ENCODE peak calls at places on chromosome 22, in eight cellular contexts. S is GM23248, T is colonic mucosa, E is OCI-LY7, Y is mesendoderm, D is IMR-90, W is PC-9, O is RWPE1. L is an unnamed sample.

GRCh38 chr22:23283591-23284503 is 103.5 kb downstream of the BCR start:
- DNase-seq in S (no peak), T (no peak), E (no peak), Y (no peak), D (no peak), W (no peak), O (no peak), L (no peak)

GRCh38 chr22:23113067-23113846 is 28.5 kb downstream of the RSPH14 start:
- DNase-seq in S (no peak), T (no peak), E (peak; percentile 84), Y (no peak), D (peak; percentile 54), W (no peak), O (no peak), L (peak; percentile 18)

GRCh38 chr22:17145021-17145680 is 13.9 kb downstream of the HDHD5 start:
- DNase-seq in S (no peak), T (no peak), E (no peak), Y (no peak), D (no peak), W (no peak), O (no peak), L (no peak)

GRCh38 chr22:37484115-37485005 is 1.8 kb downstream of the MFNG start:
- DNase-seq in S (no peak), T (peak; percentile 72), E (peak; percentile 93), Y (no peak), D (no peak), W (no peak), O (no peak), L (peak; percentile 63)

GRCh38 chr22:36512333-36512732 is 5.5 kb upstream of the FOXRED2 start:
- DNase-seq in S (no peak), T (no peak), E (no peak), Y (no peak), D (no peak), W (no peak), O (no peak), L (no peak)

GRCh38 chr22:22731374-22731676 is 86.9 kb downstream of the GGTLC2 start:
- DNase-seq in S (no peak), T (no peak), E (no peak), Y (no peak), D (no peak), W (no peak), O (no peak), L (no peak)

GRCh38 chr22:36385491-36386350 is 2.0 kb downstream of the MYH9 start:
- DNase-seq in S (peak; percentile 81), T (peak; percentile 58), E (peak; percentile 67), Y (peak; percentile 83), D (no peak), W (peak; percentile 91), O (peak; percentile 82), L (no peak)

GRCh38 chr22:37804502-37804885 is 3.2 kb upstream of the GCAT start:
- DNase-seq in S (peak; percentile 42), T (peak; percentile 36), E (no peak), Y (no peak), D (no peak), W (no peak), O (no peak), L (no peak)

GRCh38 chr22:24474221-24474620 is 20.9 kb upstream of the UPB1 start:
- DNase-seq in S (peak; percentile 92), T (no peak), E (no peak), Y (peak; percentile 87), D (peak; percentile 92), W (peak; percentile 33), O (peak; percentile 46), L (no peak)

GRCh38 chr22:27314276-27314807 is 487.2 kb downstream of the MN1 start:
- DNase-seq in S (no peak), T (peak; percentile 63), E (no peak), Y (no peak), D (no peak), W (no peak), O (no peak), L (no peak)

GRCh38 chr22:49947296-49947622 is 13.3 kb upstream of the PIM3 start:
- DNase-seq in S (no peak), T (no peak), E (no peak), Y (no peak), D (no peak), W (no peak), O (no peak), L (no peak)
- H3K27ac ChIP-seq in S (no peak overlapping the region), T (peak overlapping the region; percentile 99), E (no peak overlapping the region), Y (no peak overlapping the region), D (no peak overlapping the region), W (no peak overlapping the region), O (peak overlapping the region; percentile 92), L (no peak overlapping the region)

DNA sequence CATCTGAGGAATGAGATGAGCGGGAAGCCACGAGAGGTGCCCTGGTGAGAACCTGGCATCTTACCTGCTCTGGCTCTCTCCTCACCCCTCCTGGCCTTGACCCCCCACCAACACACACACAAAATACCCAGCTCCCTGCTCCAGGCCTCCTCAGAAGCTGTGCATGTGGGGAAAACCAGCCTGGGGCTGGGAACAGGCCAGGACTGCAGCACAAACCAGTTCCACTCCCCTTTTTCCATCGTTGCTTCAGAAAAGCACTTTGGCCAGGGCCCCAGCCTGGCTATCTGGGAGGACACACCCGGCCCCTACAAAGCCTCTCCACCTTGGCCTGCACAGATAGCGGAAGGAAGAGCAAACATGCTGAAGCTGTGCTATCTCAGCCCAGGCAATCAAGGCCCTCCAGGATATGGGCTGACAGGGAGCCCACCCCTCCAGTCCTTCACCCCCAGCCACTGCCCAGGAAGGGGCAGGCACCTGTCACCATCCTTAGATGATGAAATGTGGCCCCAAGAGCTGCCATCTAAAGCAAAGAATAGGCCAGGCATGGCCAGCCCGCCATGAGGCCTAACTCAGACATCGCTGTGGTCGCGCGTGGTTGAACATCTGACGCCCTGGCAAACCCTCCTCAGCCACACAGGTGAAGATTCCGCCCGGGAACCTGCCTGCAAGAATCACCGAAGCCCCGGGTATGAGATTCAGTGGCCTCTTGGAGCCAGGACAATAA is 35.4 kb downstream of the PISD start:
- DNase-seq in S (peak; percentile 32), T (no peak), E (peak; percentile 24), Y (no peak), D (no peak), W (no peak), O (no peak), L (no peak)
- H3K27ac ChIP-seq in S (no peak overlapping the region), T (no peak overlapping the region), E (peak overlapping the region; percentile 31), Y (no peak overlapping the region), D (no peak overlapping the region), W (no peak overlapping the region), O (peak overlapping the region; percentile 59), L (peak overlapping the region; percentile 9)

DNA sequence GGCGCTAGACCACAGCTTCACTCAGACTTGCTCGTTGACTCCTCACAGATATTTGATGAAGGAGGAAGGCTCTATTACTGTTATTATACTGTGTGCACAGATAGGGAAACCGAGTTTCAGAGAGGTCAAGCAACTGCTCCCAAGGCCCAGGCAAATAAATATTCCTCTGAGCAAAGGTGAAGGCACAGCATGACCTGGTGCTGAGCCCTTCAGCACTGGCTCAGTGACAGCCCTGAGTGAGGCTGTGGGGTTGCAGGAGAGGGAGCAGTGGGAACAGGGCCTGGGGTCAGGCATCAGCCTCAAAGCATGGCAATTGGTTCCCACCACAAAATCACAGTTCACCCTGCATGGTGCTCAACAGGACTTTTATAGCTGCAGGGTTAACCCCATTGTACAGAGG is 7.1 kb downstream of the POLR3H start:
- DNase-seq in S (no peak), T (no peak), E (no peak), Y (no peak), D (no peak), W (no peak), O (no peak), L (no peak)
- H3K27ac ChIP-seq in S (no peak overlapping the region), T (no peak overlapping the region), E (no peak overlapping the region), Y (no peak overlapping the region), D (no peak overlapping the region), W (no peak overlapping the region), O (peak overlapping the region; percentile 47), L (no peak overlapping the region)

DNA sequence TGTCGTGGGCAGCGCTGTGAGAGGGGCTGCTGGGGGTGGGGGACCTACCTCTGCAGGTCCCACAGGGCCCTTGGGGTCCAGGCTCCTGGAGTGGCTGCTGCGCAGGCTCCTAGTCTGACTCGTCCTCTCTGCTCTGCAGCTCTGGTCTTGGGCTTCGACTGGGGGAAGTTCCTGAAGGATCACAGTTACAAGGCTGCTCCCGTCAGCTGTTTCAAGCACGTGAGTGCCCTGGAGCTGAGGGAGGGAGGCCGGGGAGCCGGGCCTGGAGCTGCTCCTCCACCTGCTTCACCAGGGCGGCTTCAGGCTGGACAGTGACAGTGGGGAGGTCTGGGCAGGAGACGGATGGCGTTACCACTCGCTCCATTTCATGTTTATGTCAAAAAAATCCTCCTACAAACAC is 11.9 kb downstream of the L3MBTL2 start:
- DNase-seq in S (peak; percentile 32), T (no peak), E (no peak), Y (no peak), D (peak; percentile 72), W (no peak), O (no peak), L (no peak)
- H3K27ac ChIP-seq in S (peak overlapping the region; percentile 88), T (peak overlapping the region; percentile 60), E (no peak overlapping the region), Y (peak overlapping the region; percentile 12), D (peak overlapping the region; percentile 82), W (no peak overlapping the region), O (peak overlapping the region; percentile 99), L (peak overlapping the region; percentile 82)

GRCh38 chr22:31291716-31292644 is at the start of gene PIK3IP1:
- DNase-seq in S (peak; percentile 91), T (peak; percentile 95), E (peak; percentile 94), Y (peak; percentile 96), D (peak; percentile 91), W (peak; percentile 76), O (peak; percentile 65), L (peak; percentile 83)
- H3K27ac ChIP-seq in S (peak within 1 kb of the TSS; percentile 56), T (peak within 1 kb of the TSS; percentile 98), E (peak within 1 kb of the TSS; percentile 88), Y (no peak within 1 kb of the TSS), D (peak within 1 kb of the TSS; percentile 69), W (no peak within 1 kb of the TSS), O (peak within 1 kb of the TSS; percentile 85), L (peak within 1 kb of the TSS; percentile 95)

GRCh38 chr22:25497269-25497668 is 67.2 kb upstream of the GRK3 start:
- DNase-seq in S (no peak), T (no peak), E (no peak), Y (no peak), D (peak; percentile 63), W (no peak), O (no peak), L (no peak)
- H3K27ac ChIP-seq in S (no peak overlapping the region), T (no peak overlapping the region), E (no peak overlapping the region), Y (no peak overlapping the region), D (no peak overlapping the region), W (no peak overlapping the region), O (no peak overlapping the region), L (no peak overlapping the region)

DNA sequence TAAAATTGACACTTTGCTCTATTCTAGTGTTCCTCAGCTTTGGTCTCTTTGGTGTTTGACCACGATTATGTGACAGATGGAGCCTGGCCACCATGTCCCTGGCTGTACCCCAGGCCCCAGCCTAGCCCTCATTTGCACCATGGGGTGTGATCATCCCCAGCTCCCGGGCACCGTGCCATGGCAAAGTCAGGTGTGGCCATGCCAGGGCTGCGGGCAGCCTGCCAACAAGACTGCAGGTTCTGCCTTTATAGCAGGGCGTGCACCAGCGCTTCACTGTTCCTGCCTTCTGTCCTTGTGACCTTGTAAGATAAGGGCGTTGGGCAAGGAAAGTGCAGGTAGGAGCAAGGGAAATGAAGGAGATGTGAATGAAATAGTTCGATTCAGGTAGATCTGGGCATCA is 22.4 kb upstream of the APOBEC3A start:
- DNase-seq in S (no peak), T (peak; percentile 99), E (no peak), Y (no peak), D (no peak), W (peak; percentile 95), O (peak; percentile 40), L (peak; percentile 78)
- H3K27ac ChIP-seq in S (no peak overlapping the region), T (peak overlapping the region; percentile 16), E (no peak overlapping the region), Y (no peak overlapping the region), D (no peak overlapping the region), W (no peak overlapping the region), O (no peak overlapping the region), L (no peak overlapping the region)

GRCh38 chr22:39363751-39364484 is 14.1 kb downstream of the SYNGR1 start:
- DNase-seq in S (peak; percentile 31), T (no peak), E (no peak), Y (no peak), D (no peak), W (no peak), O (no peak), L (no peak)
- H3K27ac ChIP-seq in S (no peak overlapping the region), T (no peak overlapping the region), E (no peak overlapping the region), Y (no peak overlapping the region), D (no peak overlapping the region), W (no peak overlapping the region), O (no peak overlapping the region), L (peak overlapping the region; percentile 0)

L was measured in heart right ventricle.